ENCODE peak calls at places on chromosomes 16 and 17, in eight cellular contexts. One of them, this sample, is unnamed. For H3K27me3 and H3K36me3, the result is how much of the 10 kb centered on the place peaks cover.

GRCh38 chr17:83180996-83181481 is 101.6 kb downstream of the METRNL start:
- DNase-seq in stomach: no peak
- DNase-seq in ovary: no peak
- DNase-seq in PC-3: no peak
- DNase-seq in WERI-Rb-1: peak
- DNase-seq in upper lobe of right lung: no peak
- DNase-seq in colonic mucosa: peak
- DNase-seq in pancreas: no peak
- DNase-seq in this sample: peak

GRCh38 chr17:2302740-2303277 is 776 bp downstream of the SMG6 start:
- DNase-seq in ovary: no peak
- DNase-seq in PC-3: no peak
- DNase-seq in stomach: no peak
- DNase-seq in colonic mucosa: no peak
- DNase-seq in upper lobe of right lung: no peak
- DNase-seq in pancreas: no peak
- DNase-seq in WERI-Rb-1: no peak
- DNase-seq in this sample: no peak

GRCh38 chr17:74467221-74467951 is 952 bp downstream of the CD300A start:
- DNase-seq in colonic mucosa: no peak
- DNase-seq in pancreas: no peak
- DNase-seq in stomach: peak
- DNase-seq in ovary: no peak
- DNase-seq in PC-3: no peak
- DNase-seq in WERI-Rb-1: no peak
- DNase-seq in upper lobe of right lung: no peak
- DNase-seq in this sample: no peak

GRCh38 chr16:57304169-57305061 is 19.9 kb upstream of the PLLP start:
- DNase-seq in upper lobe of right lung: peak
- DNase-seq in pancreas: no peak
- DNase-seq in stomach: peak
- DNase-seq in ovary: peak
- DNase-seq in PC-3: peak
- DNase-seq in WERI-Rb-1: no peak
- DNase-seq in colonic mucosa: peak
- DNase-seq in this sample: no peak

GRCh38 chr16:14394834-14395233 is 235.2 kb downstream of the PARN start:
- DNase-seq in WERI-Rb-1: no peak
- DNase-seq in PC-3: no peak
- DNase-seq in upper lobe of right lung: no peak
- DNase-seq in colonic mucosa: no peak
- DNase-seq in pancreas: no peak
- DNase-seq in stomach: no peak
- DNase-seq in ovary: no peak
- DNase-seq in this sample: no peak

GRCh38 chr16:19582050-19582784 is 26.7 kb downstream of the VPS35L start:
- DNase-seq in stomach: no peak
- DNase-seq in pancreas: no peak
- DNase-seq in ovary: no peak
- DNase-seq in PC-3: no peak
- DNase-seq in WERI-Rb-1: no peak
- DNase-seq in colonic mucosa: no peak
- DNase-seq in upper lobe of right lung: no peak
- DNase-seq in this sample: no peak

GRCh38 chr16:22397459-22397858 is 23.0 kb upstream of the CDR2 start:
- DNase-seq in WERI-Rb-1: no peak
- DNase-seq in ovary: no peak
- DNase-seq in colonic mucosa: no peak
- DNase-seq in stomach: no peak
- DNase-seq in PC-3: peak
- DNase-seq in upper lobe of right lung: no peak
- DNase-seq in pancreas: no peak
- DNase-seq in this sample: no peak

GRCh38 chr16:45454-45853 is 8.0 kb downstream of the POLR3K start:
- DNase-seq in ovary: no peak
- DNase-seq in upper lobe of right lung: no peak
- DNase-seq in colonic mucosa: no peak
- DNase-seq in PC-3: peak
- DNase-seq in pancreas: no peak
- DNase-seq in WERI-Rb-1: peak
- DNase-seq in stomach: no peak
- DNase-seq in this sample: no peak

GRCh38 chr17:77070888-77071279 is 69.9 kb upstream of the SEC14L1 start:
- DNase-seq in PC-3: no peak
- DNase-seq in stomach: no peak
- DNase-seq in colonic mucosa: no peak
- DNase-seq in WERI-Rb-1: no peak
- DNase-seq in upper lobe of right lung: no peak
- DNase-seq in pancreas: no peak
- DNase-seq in ovary: no peak
- DNase-seq in this sample: no peak

GRCh38 chr16:23389201-23389600 is 63.8 kb downstream of the COG7 start:
- DNase-seq in upper lobe of right lung: no peak
- DNase-seq in ovary: no peak
- DNase-seq in PC-3: no peak
- DNase-seq in stomach: no peak
- DNase-seq in WERI-Rb-1: no peak
- DNase-seq in colonic mucosa: no peak
- DNase-seq in pancreas: peak
- DNase-seq in this sample: no peak

DNA sequence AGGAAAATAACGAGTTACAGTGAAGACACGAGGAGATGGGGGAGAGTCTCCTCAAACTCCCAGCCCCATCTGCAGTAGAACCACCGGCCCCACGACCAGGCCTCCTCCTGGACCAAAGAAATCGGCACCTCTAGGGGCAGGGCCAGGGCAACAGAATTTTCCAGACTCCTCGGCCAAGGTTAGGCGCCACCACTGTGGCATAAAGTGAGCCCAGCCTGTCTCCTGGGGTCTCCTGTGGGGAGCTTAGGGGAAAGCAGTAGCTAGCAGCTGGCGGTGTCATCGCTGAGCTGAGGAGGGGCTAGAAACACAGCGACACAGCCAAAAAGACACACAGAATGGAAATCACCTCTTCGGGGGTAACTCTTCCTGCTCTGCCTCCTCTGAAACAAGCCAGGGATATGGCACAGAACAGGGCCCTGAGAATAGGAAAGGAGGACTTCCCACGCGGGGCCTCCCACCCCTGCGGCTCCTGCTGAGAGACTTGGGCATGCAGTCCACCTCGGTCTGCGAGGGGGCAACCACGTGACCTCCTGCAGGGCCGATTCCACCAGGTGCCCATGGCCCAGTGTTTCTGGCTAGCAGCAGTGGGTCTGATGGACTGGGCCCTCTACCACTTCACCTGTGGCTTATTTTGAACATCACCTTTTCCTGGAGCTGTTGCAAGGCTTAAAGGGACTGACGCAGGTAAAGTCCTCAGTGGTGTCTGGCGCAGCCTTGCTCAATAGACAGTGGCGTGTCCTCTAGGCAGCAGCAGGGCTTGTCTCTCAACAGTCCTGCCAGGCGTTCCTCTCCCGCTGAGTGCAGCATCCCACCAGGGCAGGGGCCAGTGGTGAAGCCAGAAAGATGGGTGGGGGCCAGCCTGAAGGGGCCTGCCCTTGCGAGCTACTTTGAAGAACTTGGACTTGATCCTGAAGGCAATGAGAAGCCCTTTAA is 6.7 kb upstream of the GINS2 start:
- DNase-seq in upper lobe of right lung: no peak
- DNase-seq in WERI-Rb-1: no peak
- DNase-seq in stomach: no peak
- DNase-seq in colonic mucosa: no peak
- DNase-seq in ovary: no peak
- DNase-seq in PC-3: no peak
- DNase-seq in pancreas: no peak
- DNase-seq in this sample: no peak
- H3K27me3 ChIP-seq in upper lobe of right lung: under half
- H3K27me3 ChIP-seq in WERI-Rb-1: under half
- H3K27me3 ChIP-seq in stomach: under half
- H3K27me3 ChIP-seq in colonic mucosa: under half
- H3K27me3 ChIP-seq in ovary: under half
- H3K27me3 ChIP-seq in PC-3: under half
- H3K27me3 ChIP-seq in pancreas: under half
- H3K27me3 ChIP-seq in this sample: under half

DNA sequence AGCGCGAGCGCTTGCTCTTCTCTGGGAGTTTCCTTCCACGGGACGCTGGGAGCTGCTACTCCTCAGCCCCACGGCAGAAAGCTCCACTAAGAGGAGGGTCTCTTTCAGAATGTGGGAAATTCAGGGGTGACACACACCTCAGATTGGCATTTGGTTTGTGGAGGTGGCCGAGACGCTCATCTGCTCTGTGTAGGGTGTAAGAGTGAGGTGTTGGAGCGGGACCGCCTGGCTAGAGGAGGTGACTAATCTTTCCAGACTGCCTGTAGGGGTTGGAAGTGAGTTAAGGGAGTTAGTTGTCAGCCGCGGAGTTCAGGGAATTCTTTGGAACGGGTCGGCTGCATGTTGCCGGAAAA is 741 bp downstream of the PSMD11 start:
- DNase-seq in upper lobe of right lung: no peak
- DNase-seq in PC-3: peak
- DNase-seq in WERI-Rb-1: peak
- DNase-seq in ovary: peak
- DNase-seq in stomach: peak
- DNase-seq in colonic mucosa: peak
- DNase-seq in pancreas: no peak
- DNase-seq in this sample: no peak
- TF ChIP-seq CTCF in upper lobe of right lung: no peak
- TF ChIP-seq CTCF in PC-3: no peak
- TF ChIP-seq CTCF in WERI-Rb-1: no peak
- TF ChIP-seq CTCF in ovary: no peak
- TF ChIP-seq CTCF in stomach: no peak
- TF ChIP-seq CTCF in colonic mucosa: no peak
- TF ChIP-seq CTCF in pancreas: no peak
- TF ChIP-seq CTCF in this sample: no peak

DNA sequence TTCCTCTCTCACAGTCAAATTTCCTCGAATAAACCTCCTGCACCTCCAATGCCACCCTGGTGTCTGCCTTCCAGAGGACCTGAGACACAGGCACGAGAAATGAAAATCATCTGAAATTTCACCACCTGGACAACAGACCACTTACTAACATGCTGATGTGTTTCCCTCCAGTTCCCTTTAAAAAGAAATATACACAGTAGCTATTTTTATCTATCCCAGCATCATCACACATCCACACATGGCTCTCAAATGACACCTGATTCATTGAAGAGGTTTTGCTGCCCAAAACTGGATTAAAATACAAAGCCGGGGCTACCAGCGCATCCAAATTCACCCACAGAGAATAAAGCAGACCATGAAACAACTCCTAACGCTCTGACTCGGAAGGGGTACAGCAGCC is 13.9 kb downstream of the ELAC2 start:
- DNase-seq in stomach: no peak
- DNase-seq in colonic mucosa: no peak
- DNase-seq in upper lobe of right lung: no peak
- DNase-seq in ovary: no peak
- DNase-seq in WERI-Rb-1: no peak
- DNase-seq in pancreas: no peak
- DNase-seq in PC-3: no peak
- DNase-seq in this sample: no peak
- H3K36me3 ChIP-seq in stomach: half or more
- H3K36me3 ChIP-seq in colonic mucosa: under half
- H3K36me3 ChIP-seq in upper lobe of right lung: half or more
- H3K36me3 ChIP-seq in ovary: under half
- H3K36me3 ChIP-seq in WERI-Rb-1: half or more
- H3K36me3 ChIP-seq in pancreas: under half
- H3K36me3 ChIP-seq in PC-3: half or more
- H3K36me3 ChIP-seq in this sample: half or more

GRCh38 chr17:27340575-27340974 is 46.7 kb downstream of the WSB1 start:
- DNase-seq in colonic mucosa: no peak
- DNase-seq in upper lobe of right lung: no peak
- DNase-seq in pancreas: no peak
- DNase-seq in stomach: no peak
- DNase-seq in ovary: no peak
- DNase-seq in WERI-Rb-1: no peak
- DNase-seq in PC-3: no peak
- DNase-seq in this sample: no peak

GRCh38 chr17:27340990-27341595 is 47.2 kb downstream of the WSB1 start:
- DNase-seq in WERI-Rb-1: no peak
- DNase-seq in pancreas: no peak
- DNase-seq in colonic mucosa: no peak
- DNase-seq in ovary: no peak
- DNase-seq in stomach: no peak
- DNase-seq in upper lobe of right lung: no peak
- DNase-seq in PC-3: no peak
- DNase-seq in this sample: no peak

GRCh38 chr17:27338536-27338985 is 44.6 kb downstream of the WSB1 start:
- DNase-seq in ovary: no peak
- DNase-seq in stomach: no peak
- DNase-seq in pancreas: no peak
- DNase-seq in upper lobe of right lung: no peak
- DNase-seq in PC-3: no peak
- DNase-seq in colonic mucosa: no peak
- DNase-seq in WERI-Rb-1: no peak
- DNase-seq in this sample: no peak

GRCh38 chr17:27339198-27339835 is 45.4 kb downstream of the WSB1 start:
- DNase-seq in pancreas: no peak
- DNase-seq in PC-3: no peak
- DNase-seq in stomach: no peak
- DNase-seq in upper lobe of right lung: no peak
- DNase-seq in ovary: no peak
- DNase-seq in colonic mucosa: no peak
- DNase-seq in WERI-Rb-1: no peak
- DNase-seq in this sample: no peak

GRCh38 chr17:27339836-27340550 is 46.1 kb downstream of the WSB1 start:
- DNase-seq in PC-3: peak
- DNase-seq in stomach: no peak
- DNase-seq in colonic mucosa: no peak
- DNase-seq in upper lobe of right lung: no peak
- DNase-seq in pancreas: no peak
- DNase-seq in ovary: no peak
- DNase-seq in WERI-Rb-1: no peak
- DNase-seq in this sample: no peak
- H3K27me3 ChIP-seq in PC-3: under half
- H3K27me3 ChIP-seq in stomach: under half
- H3K27me3 ChIP-seq in colonic mucosa: under half
- H3K27me3 ChIP-seq in upper lobe of right lung: under half
- H3K27me3 ChIP-seq in pancreas: under half
- H3K27me3 ChIP-seq in ovary: under half
- H3K27me3 ChIP-seq in WERI-Rb-1: under half
- H3K27me3 ChIP-seq in this sample: under half

GRCh38 chr16:71552698-71553503 is 24.0 kb downstream of the TAT start:
- DNase-seq in pancreas: no peak
- DNase-seq in ovary: no peak
- DNase-seq in colonic mucosa: no peak
- DNase-seq in WERI-Rb-1: no peak
- DNase-seq in stomach: no peak
- DNase-seq in upper lobe of right lung: no peak
- DNase-seq in PC-3: peak
- DNase-seq in this sample: no peak
- TF ChIP-seq CTCF in pancreas: no peak
- TF ChIP-seq CTCF in ovary: no peak
- TF ChIP-seq CTCF in colonic mucosa: no peak
- TF ChIP-seq CTCF in WERI-Rb-1: peak
- TF ChIP-seq CTCF in stomach: no peak
- TF ChIP-seq CTCF in upper lobe of right lung: no peak
- TF ChIP-seq CTCF in PC-3: peak
- TF ChIP-seq CTCF in this sample: no peak